ENCODE peak calls at places on chromosome 16, in five cellular contexts. J, H, I, D and A are unnamed samples.
A peak's percentile ranks its signal among the peaks of the same experiment; 100 is the strongest.

GRCh38 chr16:24074574-24074973 is 181.6 kb upstream of the CACNG3 start:
- DNase-seq in J (no peak), H (no peak), I (no peak), D (no peak), A (no peak)

GRCh38 chr16:47162670-47163420 is 19.1 kb upstream of the NETO2 start:
- DNase-seq in J (no peak), H (no peak), I (no peak), D (no peak), A (no peak)

GRCh38 chr16:67236551-67237395 is 9.8 kb downstream of the TMEM208 start:
- DNase-seq in J (peak; percentile 73), H (peak; percentile 86), I (peak; percentile 4), D (peak; percentile 50), A (peak; percentile 81)

GRCh38 chr16:73046484-73047214 is 1.3 kb downstream of the ZFHX3 start:
- DNase-seq in J (no peak), H (no peak), I (no peak), D (no peak), A (no peak)

GRCh38 chr16:83019963-83020362 is 393.2 kb downstream of the CDH13 start:
- DNase-seq in J (no peak), H (no peak), I (no peak), D (no peak), A (no peak)

GRCh38 chr16:21183995-21184394 is 25.5 kb downstream of the LDAF1 start:
- DNase-seq in J (no peak), H (no peak), I (no peak), D (no peak), A (no peak)

GRCh38 chr16:64133396-64133795 is 988.5 kb downstream of the CDH11 start:
- DNase-seq in J (no peak), H (no peak), I (no peak), D (no peak), A (no peak)

GRCh38 chr16:69618307-69618706 is 52.5 kb downstream of the NFAT5 start:
- DNase-seq in J (no peak), H (no peak), I (no peak), D (no peak), A (no peak)

GRCh38 chr16:20181386-20181785 is 107.7 kb upstream of the GPR139 start:
- DNase-seq in J (no peak), H (no peak), I (no peak), D (no peak), A (no peak)

GRCh38 chr16:4653981-4654380 is 29.4 kb downstream of the MGRN1 start:
- DNase-seq in J (peak; percentile 81), H (no peak), I (no peak), D (no peak), A (no peak)

GRCh38 chr16:2296662-2297505 is 29.0 kb upstream of the RNPS1 start:
- DNase-seq in J (no peak), H (peak; percentile 28), I (peak; percentile 16), D (no peak), A (peak; percentile 50)

GRCh38 chr16:82755570-82756282 is 129.0 kb downstream of the CDH13 start:
- DNase-seq in J (no peak), H (no peak), I (no peak), D (no peak), A (no peak)

GRCh38 chr16:87686697-87687570 is 78.9 kb downstream of the KLHDC4 start:
- DNase-seq in J (no peak), H (no peak), I (no peak), D (no peak), A (no peak)

GRCh38 chr16:81445143-81445922 is 725 bp downstream of the CMIP start:
- DNase-seq in J (peak; percentile 72), H (peak; percentile 66), I (peak; percentile 15), D (peak; percentile 70), A (peak; percentile 57)

GRCh38 chr16:10629592-10629963 is 49.2 kb upstream of the EMP2 start:
- DNase-seq in J (no peak), H (no peak), I (no peak), D (no peak), A (no peak)

GRCh38 chr16:20387978-20388377 is 16.6 kb downstream of the PDILT start:
- DNase-seq in J (no peak), H (no peak), I (no peak), D (no peak), A (no peak)

GRCh38 chr16:72876981-72877373 is 171.0 kb downstream of the ZFHX3 start:
- DNase-seq in J (no peak), H (no peak), I (no peak), D (no peak), A (no peak)

GRCh38 chr16:88920618-88921602 is 54.5 kb upstream of the PABPN1L start:
- DNase-seq in J (peak; percentile 78), H (no peak), I (no peak), D (no peak), A (peak; percentile 37)

GRCh38 chr16:3881499-3881995 is 1.0 kb upstream of the CREBBP start:
- DNase-seq in J (peak; percentile 59), H (no peak), I (no peak), D (no peak), A (no peak)

GRCh38 chr16:31386157-31386984 is 6.8 kb upstream of the ITGAD start:
- DNase-seq in J (no peak), H (peak; percentile 94), I (no peak), D (no peak), A (peak; percentile 58)

GRCh38 chr16:67892899-67893790 is at the start of gene PSKH1:
- DNase-seq in J (peak; percentile 98), H (peak; percentile 95), I (peak; percentile 93), D (peak; percentile 98), A (peak; percentile 96)

GRCh38 chr16:17397499-17397891 is 73.3 kb downstream of the XYLT1 start:
- DNase-seq in J (no peak), H (peak; percentile 48), I (peak; percentile 79), D (no peak), A (no peak)

GRCh38 chr16:56667581-56668571 is at the start of gene MT1G:
- DNase-seq in J (peak; percentile 86), H (no peak), I (no peak), D (peak; percentile 96), A (no peak)

GRCh38 chr16:49492090-49492801 is 118.6 kb downstream of the C16orf78 start:
- DNase-seq in J (no peak), H (peak; percentile 48), I (no peak), D (peak; percentile 76), A (peak; percentile 40)

GRCh38 chr16:19757762-19758595 is 39.9 kb downstream of the IQCK start:
- DNase-seq in J (no peak), H (no peak), I (no peak), D (no peak), A (no peak)

GRCh38 chr16:19555938-19556778 is 655 bp downstream of the VPS35L start:
- DNase-seq in J (no peak), H (peak; percentile 61), I (peak; percentile 19), D (no peak), A (peak; percentile 65)

GRCh38 chr16:57480754-57481230 is 5.5 kb downstream of the DOK4 start:
- DNase-seq in J (peak; percentile 55), H (no peak), I (no peak), D (no peak), A (no peak)

GRCh38 chr16:89484088-89484501 is 6.3 kb downstream of the ANKRD11 start:
- DNase-seq in J (no peak), H (no peak), I (no peak), D (no peak), A (peak; percentile 34)

GRCh38 chr16:31537362-31537921 is 9.7 kb downstream of the AHSP start:
- DNase-seq in J (no peak), H (no peak), I (no peak), D (no peak), A (no peak)

GRCh38 chr16:22055881-22056280 is 36.5 kb upstream of the VWA3A start:
- DNase-seq in J (no peak), H (no peak), I (no peak), D (no peak), A (no peak)

GRCh38 chr16:50699345-50700159 is 6.1 kb downstream of the NOD2 start:
- DNase-seq in J (peak; percentile 62), H (no peak), I (no peak), D (no peak), A (peak; percentile 47)

GRCh38 chr16:4283939-4284338 is 11.1 kb upstream of the TFAP4 start:
- DNase-seq in J (no peak), H (no peak), I (no peak), D (no peak), A (no peak)

GRCh38 chr16:22754577-22754976 is 59.4 kb upstream of the HS3ST2 start:
- DNase-seq in J (no peak), H (no peak), I (no peak), D (no peak), A (no peak)

GRCh38 chr16:86975445-86975844 is 341.7 kb downstream of the C16orf95 start:
- DNase-seq in J (no peak), H (peak; percentile 49), I (no peak), D (no peak), A (peak; percentile 17)

GRCh38 chr16:3553138-3553923 is 23.9 kb downstream of the NLRC3 start:
- DNase-seq in J (no peak), H (no peak), I (peak; percentile 13), D (no peak), A (no peak)

GRCh38 chr16:87121816-87122215 is 195.4 kb downstream of the C16orf95 start:
- DNase-seq in J (no peak), H (no peak), I (no peak), D (no peak), A (no peak)

GRCh38 chr16:20364051-20364450 is 11.5 kb upstream of the UMOD start:
- DNase-seq in J (no peak), H (no peak), I (no peak), D (no peak), A (no peak)